ENCODE peak calls at places on chromosomes 3 and 15, in four cellular contexts. One of them, this sample, is unnamed. For H3K9me3 and H3K36me3, the result is how much of the 10 kb centered on the place peaks cover.

GRCh38 chr3:113104746-113105479 is 106.4 kb upstream of the BOC start:
- DNase-seq in aorta: no peak
- DNase-seq in PC-3: no peak
- DNase-seq in astrocyte: no peak
- DNase-seq in this sample: no peak

GRCh38 chr3:9649791-9650521 is 651 bp downstream of the MTMR14 start:
- DNase-seq in aorta: no peak
- DNase-seq in PC-3: no peak
- DNase-seq in astrocyte: no peak
- DNase-seq in this sample: no peak

GRCh38 chr3:31412832-31413231 is 119.9 kb upstream of the STT3B start:
- DNase-seq in aorta: no peak
- DNase-seq in PC-3: peak
- DNase-seq in astrocyte: peak
- DNase-seq in this sample: no peak

GRCh38 chr3:120708408-120708807 is 26.4 kb upstream of the HGD start:
- DNase-seq in aorta: no peak
- DNase-seq in PC-3: no peak
- DNase-seq in astrocyte: no peak
- DNase-seq in this sample: no peak

GRCh38 chr3:46892285-46893145 is 15.0 kb downstream of the PTH1R start:
- DNase-seq in aorta: peak
- DNase-seq in PC-3: peak
- DNase-seq in astrocyte: peak
- DNase-seq in this sample: peak

GRCh38 chr15:63372018-63372705 is 9.5 kb downstream of the CA12 start:
- DNase-seq in aorta: peak
- DNase-seq in PC-3: peak
- DNase-seq in astrocyte: peak
- DNase-seq in this sample: peak

GRCh38 chr3:37984596-37984995 is 6.0 kb upstream of the VILL start:
- DNase-seq in aorta: no peak
- DNase-seq in PC-3: no peak
- DNase-seq in astrocyte: no peak
- DNase-seq in this sample: no peak

GRCh38 chr3:4707324-4707723 is 214.2 kb downstream of the ITPR1 start:
- DNase-seq in aorta: no peak
- DNase-seq in PC-3: no peak
- DNase-seq in astrocyte: no peak
- DNase-seq in this sample: no peak

GRCh38 chr15:98671060-98672008 is 23.0 kb downstream of the IGF1R start:
- DNase-seq in aorta: no peak
- DNase-seq in PC-3: no peak
- DNase-seq in astrocyte: peak
- DNase-seq in this sample: no peak

GRCh38 chr3:128218476-128218829 is 65.2 kb downstream of the EEFSEC start:
- DNase-seq in aorta: no peak
- DNase-seq in PC-3: no peak
- DNase-seq in astrocyte: no peak
- DNase-seq in this sample: no peak

GRCh38 chr15:69951511-69952209 is 146.1 kb downstream of the TLE3 start:
- DNase-seq in aorta: no peak
- DNase-seq in PC-3: peak
- DNase-seq in astrocyte: no peak
- DNase-seq in this sample: peak

GRCh38 chr15:89090791-89091666 is 2.8 kb downstream of the ABHD2 start:
- DNase-seq in aorta: peak
- DNase-seq in PC-3: peak
- DNase-seq in astrocyte: peak
- DNase-seq in this sample: peak
- H3K4me3 ChIP-seq in aorta: peak
- H3K4me3 ChIP-seq in PC-3: peak
- H3K4me3 ChIP-seq in astrocyte: peak
- H3K4me3 ChIP-seq in this sample: peak

GRCh38 chr3:58688563-58688962 is 22.0 kb upstream of the FAM3D start:
- DNase-seq in aorta: no peak
- DNase-seq in PC-3: no peak
- DNase-seq in astrocyte: no peak
- DNase-seq in this sample: no peak
- H3K9me3 ChIP-seq in aorta: under half
- H3K9me3 ChIP-seq in PC-3: under half
- H3K9me3 ChIP-seq in astrocyte: under half
- H3K9me3 ChIP-seq in this sample: under half

DNA sequence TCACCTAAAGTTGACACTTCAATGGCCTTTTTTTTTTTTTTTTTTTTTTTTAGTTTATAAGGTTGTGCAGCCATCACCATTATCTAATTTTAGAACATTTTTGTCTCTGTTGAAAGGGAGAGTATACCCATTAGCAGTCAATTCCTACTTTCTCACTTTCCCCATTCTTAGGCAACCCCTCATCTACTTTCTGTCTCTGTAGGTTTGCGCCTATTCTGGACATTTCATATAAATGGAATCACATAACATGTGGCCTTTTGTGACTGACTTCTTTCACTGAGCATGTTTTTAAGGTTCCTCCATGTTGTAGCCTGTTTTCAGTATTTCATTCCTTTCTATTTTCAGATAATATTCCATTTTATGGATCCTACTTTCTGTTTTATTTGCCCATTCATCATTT is 56.3 kb downstream of the BLM start:
- DNase-seq in aorta: no peak
- DNase-seq in PC-3: no peak
- DNase-seq in astrocyte: no peak
- DNase-seq in this sample: no peak
- H3K36me3 ChIP-seq in aorta: under half
- H3K36me3 ChIP-seq in PC-3: under half
- H3K36me3 ChIP-seq in astrocyte: under half
- H3K36me3 ChIP-seq in this sample: under half

GRCh38 chr3:194032828-194033435 is 103.0 kb upstream of the HES1 start:
- DNase-seq in aorta: no peak
- DNase-seq in PC-3: no peak
- DNase-seq in astrocyte: no peak
- DNase-seq in this sample: no peak

GRCh38 chr3:194029846-194030245 is 106.1 kb upstream of the HES1 start:
- DNase-seq in aorta: no peak
- DNase-seq in PC-3: no peak
- DNase-seq in astrocyte: no peak
- DNase-seq in this sample: no peak

GRCh38 chr3:194030372-194030771 is 105.6 kb upstream of the HES1 start:
- DNase-seq in aorta: no peak
- DNase-seq in PC-3: peak
- DNase-seq in astrocyte: no peak
- DNase-seq in this sample: no peak

GRCh38 chr3:194031349-194031748 is 104.6 kb upstream of the HES1 start:
- DNase-seq in aorta: no peak
- DNase-seq in PC-3: no peak
- DNase-seq in astrocyte: no peak
- DNase-seq in this sample: no peak

GRCh38 chr3:194031867-194032635 is 103.9 kb upstream of the HES1 start:
- DNase-seq in aorta: no peak
- DNase-seq in PC-3: no peak
- DNase-seq in astrocyte: peak
- DNase-seq in this sample: no peak
- H3K4me3 ChIP-seq in aorta: no peak
- H3K4me3 ChIP-seq in PC-3: no peak
- H3K4me3 ChIP-seq in astrocyte: no peak
- H3K4me3 ChIP-seq in this sample: no peak

DNA sequence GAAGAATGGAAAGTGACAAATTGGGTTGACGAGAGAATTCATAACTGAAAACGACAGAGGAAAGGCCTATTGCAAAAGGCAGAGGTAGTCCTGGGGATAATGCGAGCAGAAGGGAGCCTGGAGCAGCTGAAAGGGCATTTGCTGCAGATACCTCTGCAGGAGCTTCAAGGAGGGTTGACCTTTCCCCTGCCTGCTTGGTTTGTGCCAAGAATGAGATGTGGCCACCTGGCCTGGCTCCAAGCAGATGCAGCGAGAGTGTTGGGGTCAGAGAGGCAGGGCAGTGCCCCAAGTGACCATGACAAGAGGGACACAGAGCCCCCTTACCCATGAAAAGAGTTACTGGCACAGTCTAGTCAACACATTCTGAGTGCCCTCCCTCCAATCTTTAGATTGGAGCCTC is 43.5 kb downstream of the SLC41A3 start:
- DNase-seq in aorta: no peak
- DNase-seq in PC-3: no peak
- DNase-seq in astrocyte: no peak
- DNase-seq in this sample: no peak
- H3K9me3 ChIP-seq in aorta: under half
- H3K9me3 ChIP-seq in PC-3: under half
- H3K9me3 ChIP-seq in astrocyte: under half
- H3K9me3 ChIP-seq in this sample: under half

DNA sequence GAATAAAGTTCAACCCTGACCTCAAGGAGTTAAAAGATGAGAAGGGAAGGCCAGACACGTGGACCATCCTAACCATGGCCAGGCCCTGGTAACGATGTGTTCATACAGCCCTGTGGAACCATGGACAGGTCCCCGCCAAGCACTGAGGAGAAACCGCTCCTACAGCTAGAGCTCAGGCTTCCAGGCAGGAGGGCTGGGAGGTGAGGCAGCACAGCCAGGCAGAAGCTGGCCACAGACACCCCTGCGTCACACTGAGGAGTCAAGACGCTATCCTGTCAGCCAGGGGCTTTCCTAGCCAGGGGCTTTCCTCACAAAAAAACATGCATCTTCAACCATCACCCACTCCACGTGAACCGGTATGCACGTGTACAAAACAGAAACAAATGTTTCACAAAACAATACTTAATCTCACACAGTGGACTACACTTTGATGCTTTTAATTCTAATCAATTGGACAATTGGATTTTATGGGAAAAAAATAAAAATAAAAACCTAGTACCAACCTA is 73.2 kb downstream of the TBC1D2B start:
- DNase-seq in aorta: peak
- DNase-seq in PC-3: no peak
- DNase-seq in astrocyte: no peak
- DNase-seq in this sample: no peak
- H3K36me3 ChIP-seq in aorta: under half
- H3K36me3 ChIP-seq in PC-3: under half
- H3K36me3 ChIP-seq in astrocyte: under half
- H3K36me3 ChIP-seq in this sample: under half